ENCODE peak calls at places on chromosomes 5 and 9, in five cellular contexts. Q, Y, M, P and T are unnamed samples.

GRCh38 chr9:131397100-131397790 is 3.4 kb downstream of the PRRC2B start:
- DNase-seq in Q (no peak), Y (peak; percentile 68), M (no peak), P (no peak), T (peak; percentile 48)

GRCh38 chr9:134863306-134863902 is 17.2 kb upstream of the FCN2 start:
- DNase-seq in Q (no peak), Y (no peak), M (peak; percentile 15), P (no peak), T (no peak)

GRCh38 chr9:98010450-98010849 is 27.3 kb downstream of the ANP32B start:
- DNase-seq in Q (no peak), Y (peak; percentile 69), M (no peak), P (no peak), T (no peak)

GRCh38 chr5:34487956-34488355 is 168.2 kb upstream of the RAI14 start:
- DNase-seq in Q (no peak), Y (peak; percentile 40), M (no peak), P (no peak), T (no peak)

GRCh38 chr5:2008851-2009629 is 126.3 kb upstream of the IRX4 start:
- DNase-seq in Q (no peak), Y (no peak), M (no peak), P (no peak), T (no peak)

GRCh38 chr9:124399323-124399962 is 15.8 kb downstream of the PSMB7 start:
- DNase-seq in Q (peak; percentile 33), Y (peak; percentile 82), M (no peak), P (no peak), T (no peak)

GRCh38 chr9:129773262-129774048 is 20.6 kb upstream of the PTGES start:
- DNase-seq in Q (no peak), Y (peak; percentile 68), M (no peak), P (no peak), T (peak; percentile 47)

GRCh38 chr5:75551471-75551870 is 39.8 kb downstream of the POLK start:
- DNase-seq in Q (no peak), Y (peak; percentile 66), M (no peak), P (no peak), T (no peak)

GRCh38 chr9:82679488-82679887 is 383.5 kb downstream of the RASEF start:
- DNase-seq in Q (no peak), Y (no peak), M (no peak), P (no peak), T (no peak)

DNA sequence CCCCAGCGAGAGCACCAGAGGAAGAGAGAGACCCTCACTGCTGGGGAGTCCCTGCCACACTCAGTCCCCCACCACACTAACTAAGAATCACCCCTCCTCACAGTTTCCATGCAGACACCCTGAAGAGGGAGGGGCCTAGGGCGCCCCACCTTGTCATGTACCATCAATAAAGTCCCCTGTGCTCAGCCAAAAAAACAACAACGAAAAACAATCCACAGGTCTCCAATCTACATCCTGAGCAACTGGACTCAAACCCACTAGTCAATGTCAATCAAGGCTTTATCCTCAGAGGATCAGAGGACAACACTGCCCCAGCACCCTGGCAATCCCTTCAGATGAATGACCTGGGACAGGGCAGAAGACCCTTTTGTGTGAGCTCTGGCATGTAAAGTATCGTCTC is 210.1 kb upstream of the MSX2 start:
- DNase-seq in Q (no peak), Y (no peak), M (no peak), P (no peak), T (no peak)
- H3K4me1 ChIP-seq in Q (no peaks in the 10 kb centered on the region), Y (no peaks in the 10 kb centered on the region), M (no peaks in the 10 kb centered on the region), P (no peaks in the 10 kb centered on the region), T (peaks cover 10% of the 10 kb centered on the region)

GRCh38 chr9:136962701-136963248 is 10.7 kb downstream of the LCN12 start:
- DNase-seq in Q (no peak), Y (no peak), M (no peak), P (no peak), T (no peak)

GRCh38 chr9:136963751-136964150 is 11.7 kb downstream of the LCN12 start:
- DNase-seq in Q (no peak), Y (no peak), M (no peak), P (no peak), T (no peak)

GRCh38 chr9:136962163-136962562 is 10.1 kb downstream of the LCN12 start:
- DNase-seq in Q (no peak), Y (no peak), M (no peak), P (no peak), T (no peak)

GRCh38 chr9:136964171-136964689 is 12.2 kb downstream of the LCN12 start:
- DNase-seq in Q (no peak), Y (no peak), M (no peak), P (no peak), T (no peak)

DNA sequence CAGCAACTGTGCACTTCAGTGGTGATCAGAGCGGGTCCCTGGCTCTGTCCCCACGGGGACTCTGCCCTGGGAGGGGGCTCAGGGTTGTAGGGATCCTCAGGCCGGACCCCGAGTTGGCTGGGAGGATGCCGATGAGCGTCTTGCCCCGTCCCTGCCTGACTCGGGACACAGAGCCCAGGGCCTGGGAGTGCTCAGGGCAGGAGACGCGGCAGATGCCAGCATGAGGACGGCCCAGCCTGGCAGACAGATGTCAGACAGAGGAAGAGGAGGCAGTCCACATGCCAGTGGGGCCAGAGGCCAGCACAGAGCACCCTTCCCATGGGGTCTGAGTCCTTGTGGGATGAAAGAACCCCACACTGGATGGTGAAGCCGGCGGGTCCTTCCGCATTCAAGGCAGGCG is 11.3 kb downstream of the LCN12 start:
- DNase-seq in Q (no peak), Y (no peak), M (no peak), P (no peak), T (no peak)
- H3K4me1 ChIP-seq in Q (peaks cover 16% of the 10 kb centered on the region), Y (no peaks in the 10 kb centered on the region), M (peaks cover 11% of the 10 kb centered on the region), P (no peaks in the 10 kb centered on the region), T (peaks cover 6% of the 10 kb centered on the region)

GRCh38 chr5:170336065-170336464 is 38.5 kb upstream of the LCP2 start:
- DNase-seq in Q (no peak), Y (no peak), M (no peak), P (no peak), T (no peak)
- H3K4me1 ChIP-seq in Q (peaks cover 6% of the 10 kb centered on the region), Y (peaks cover 3% of the 10 kb centered on the region), M (peaks cover 4% of the 10 kb centered on the region), P (no peaks in the 10 kb centered on the region), T (peaks cover 7% of the 10 kb centered on the region)

DNA sequence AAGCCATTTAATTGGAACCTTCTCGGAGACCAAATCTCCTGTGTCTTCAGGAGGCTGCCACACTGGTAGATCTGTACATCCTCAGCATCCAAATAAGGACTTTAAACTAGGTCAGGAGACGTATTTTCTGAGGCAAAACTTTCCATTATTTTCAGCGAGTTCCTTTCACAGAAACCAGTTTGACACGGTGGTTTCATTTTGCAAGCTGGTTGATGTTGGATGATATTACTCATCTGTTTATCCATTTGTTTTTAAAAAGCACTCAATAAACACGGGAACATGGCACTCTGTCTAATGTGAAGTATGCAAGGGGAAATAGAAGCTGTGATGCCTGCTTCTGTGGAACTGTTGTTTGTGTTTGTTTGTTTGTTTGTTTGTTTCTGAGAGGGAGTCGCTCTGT is 199.6 kb downstream of the ERCC6L2 start:
- DNase-seq in Q (no peak), Y (no peak), M (no peak), P (no peak), T (no peak)
- H3K4me1 ChIP-seq in Q (no peaks in the 10 kb centered on the region), Y (no peaks in the 10 kb centered on the region), M (no peaks in the 10 kb centered on the region), P (peaks cover 7% of the 10 kb centered on the region), T (no peaks in the 10 kb centered on the region)

GRCh38 chr9:99112750-99113417 is 8.0 kb downstream of the TGFBR1 start:
- DNase-seq in Q (no peak), Y (no peak), M (no peak), P (no peak), T (no peak)
- H3K4me1 ChIP-seq in Q (peaks cover 61% of the 10 kb centered on the region), Y (peaks cover 35% of the 10 kb centered on the region), M (peaks cover 30% of the 10 kb centered on the region), P (no peaks in the 10 kb centered on the region), T (peaks cover 37% of the 10 kb centered on the region)

DNA sequence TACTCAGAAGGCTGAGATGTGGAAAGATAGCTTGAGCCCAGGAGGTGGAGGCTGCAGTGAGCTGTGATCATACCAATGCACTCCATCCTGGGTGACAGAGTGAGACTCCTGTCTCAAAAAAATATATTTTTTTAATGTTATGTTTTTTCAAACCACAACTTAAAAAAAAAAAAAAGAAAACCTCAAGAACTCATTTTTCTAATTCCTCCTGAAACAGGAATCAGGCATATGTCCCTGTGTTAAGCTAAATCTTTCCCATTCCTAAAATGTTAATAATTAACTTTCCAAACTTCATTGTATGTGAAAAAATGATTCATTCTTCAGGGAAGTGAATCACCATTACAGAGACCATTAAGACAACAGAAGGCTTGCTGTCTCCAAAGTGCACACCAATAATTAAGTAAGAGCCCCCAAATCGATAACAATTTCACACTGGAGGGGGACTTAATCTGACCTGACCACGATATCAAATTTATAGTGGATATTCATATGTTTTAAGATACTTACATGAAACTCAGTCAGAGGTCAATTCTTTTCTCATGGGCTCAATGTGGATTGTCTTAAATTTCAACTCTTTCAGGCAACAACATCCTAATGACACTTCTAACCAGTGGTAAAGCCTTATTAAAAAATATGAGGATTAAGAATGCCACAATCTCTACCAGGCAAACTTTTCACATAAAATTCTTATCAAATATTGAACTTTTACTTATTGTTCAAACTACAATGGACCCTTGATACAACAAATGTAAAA is 5.2 kb downstream of the CEMIP2 start:
- DNase-seq in Q (no peak), Y (peak; percentile 83), M (no peak), P (no peak), T (peak; percentile 70)
- H3K4me1 ChIP-seq in Q (peaks cover 26% of the 10 kb centered on the region), Y (peaks cover 66% of the 10 kb centered on the region), M (no peaks in the 10 kb centered on the region), P (no peaks in the 10 kb centered on the region), T (peaks cover 71% of the 10 kb centered on the region)